ENCODE peak calls at places on chromosome 16, in eight cellular contexts. F, T, C, I, D, V, O and K are unnamed samples.

GRCh38 chr16:11025120-11025531 is 80.8 kb downstream of the CLEC16A start:
- DNase-seq in F (peak; percentile 26), T (no peak), C (no peak), I (no peak), D (no peak), V (no peak), O (no peak), K (peak; percentile 50)

GRCh38 chr16:27240948-27241531 is 27.5 kb downstream of the NSMCE1 start:
- DNase-seq in F (no peak), T (peak; percentile 30), C (no peak), I (no peak), D (no peak), V (no peak), O (no peak), K (no peak)

GRCh38 chr16:69745959-69746358 is 8.8 kb downstream of the NOB1 start:
- DNase-seq in F (no peak), T (no peak), C (no peak), I (no peak), D (no peak), V (no peak), O (no peak), K (no peak)

GRCh38 chr16:46555981-46556380 is 65.2 kb downstream of the SHCBP1 start:
- DNase-seq in F (no peak), T (no peak), C (no peak), I (no peak), D (no peak), V (no peak), O (no peak), K (no peak)

GRCh38 chr16:1543085-1543896 is 9.8 kb downstream of the TMEM204 start:
- DNase-seq in F (no peak), T (peak; percentile 79), C (no peak), I (no peak), D (peak; percentile 61), V (peak; percentile 91), O (no peak), K (peak; percentile 77)

GRCh38 chr16:82062645-82063058 is 27.6 kb downstream of the HSD17B2 start:
- DNase-seq in F (no peak), T (peak; percentile 29), C (no peak), I (no peak), D (no peak), V (no peak), O (no peak), K (no peak)

GRCh38 chr16:11219188-11219587 is 36.8 kb downstream of the SOCS1 start:
- DNase-seq in F (no peak), T (no peak), C (no peak), I (no peak), D (no peak), V (no peak), O (no peak), K (no peak)

GRCh38 chr16:22217890-22218730 is 12.0 kb downstream of the EEF2K start:
- DNase-seq in F (no peak), T (peak; percentile 64), C (peak; percentile 54), I (no peak), D (no peak), V (no peak), O (no peak), K (peak; percentile 89)

GRCh38 chr16:88685156-88686061 is 898 bp downstream of the SNAI3 start:
- DNase-seq in F (peak; percentile 61), T (no peak), C (no peak), I (no peak), D (no peak), V (no peak), O (no peak), K (no peak)

GRCh38 chr16:67447508-67448076 is 16.7 kb downstream of the HSD11B2 start:
- DNase-seq in F (peak; percentile 75), T (peak; percentile 54), C (peak; percentile 70), I (no peak), D (no peak), V (peak; percentile 67), O (no peak), K (peak; percentile 85)

GRCh38 chr16:87579691-87580090 is 22.6 kb upstream of the JPH3 start:
- DNase-seq in F (no peak), T (no peak), C (no peak), I (no peak), D (no peak), V (no peak), O (no peak), K (no peak)

GRCh38 chr16:71311553-71312158 is 22.5 kb upstream of the CMTR2 start:
- DNase-seq in F (peak; percentile 46), T (no peak), C (no peak), I (no peak), D (no peak), V (no peak), O (no peak), K (peak; percentile 34)

GRCh38 chr16:23505942-23506605 is 4.2 kb downstream of the GGA2 start:
- DNase-seq in F (no peak), T (no peak), C (no peak), I (no peak), D (no peak), V (no peak), O (no peak), K (no peak)

GRCh38 chr16:46731691-46732555 is 16.2 kb downstream of the MYLK3 start:
- DNase-seq in F (no peak), T (no peak), C (no peak), I (no peak), D (no peak), V (no peak), O (no peak), K (no peak)

GRCh38 chr16:81444448-81445121 is at the start of gene CMIP:
- DNase-seq in F (peak; percentile 76), T (peak; percentile 79), C (peak; percentile 89), I (peak; percentile 90), D (no peak), V (peak; percentile 89), O (no peak), K (peak; percentile 97)

GRCh38 chr16:82671743-82672142 is 45.0 kb downstream of the CDH13 start:
- DNase-seq in F (no peak), T (no peak), C (no peak), I (no peak), D (no peak), V (no peak), O (no peak), K (no peak)

GRCh38 chr16:70800798-70801480 is at the start of gene VAC14:
- DNase-seq in F (peak; percentile 95), T (peak; percentile 91), C (peak; percentile 97), I (peak; percentile 97), D (peak; percentile 46), V (peak; percentile 90), O (peak; percentile 97), K (peak; percentile 98)

GRCh38 chr16:72986011-72986410 is 61.9 kb downstream of the ZFHX3 start:
- DNase-seq in F (no peak), T (peak; percentile 63), C (no peak), I (no peak), D (no peak), V (no peak), O (peak; percentile 95), K (no peak)

GRCh38 chr16:3866703-3867431 is 13.6 kb downstream of the CREBBP start:
- DNase-seq in F (no peak), T (no peak), C (no peak), I (no peak), D (no peak), V (no peak), O (no peak), K (no peak)

GRCh38 chr16:77556203-77556602 is 121.4 kb upstream of the ADAMTS18 start:
- DNase-seq in F (no peak), T (no peak), C (peak; percentile 59), I (no peak), D (no peak), V (no peak), O (no peak), K (no peak)

GRCh38 chr16:47374629-47375028 is 86.2 kb downstream of the ITFG1 start:
- DNase-seq in F (no peak), T (no peak), C (no peak), I (no peak), D (no peak), V (no peak), O (no peak), K (no peak)

GRCh38 chr16:79598341-79599181 is 2.0 kb downstream of the MAF start:
- DNase-seq in F (peak; percentile 28), T (peak; percentile 71), C (peak; percentile 68), I (peak; percentile 70), D (no peak), V (peak; percentile 54), O (no peak), K (peak; percentile 34)

GRCh38 chr16:73365010-73365409 is 317.1 kb upstream of the ZFHX3 start:
- DNase-seq in F (no peak), T (no peak), C (no peak), I (no peak), D (no peak), V (no peak), O (no peak), K (no peak)

GRCh38 chr16:72068930-72069329 is 5.9 kb downstream of the HPR start:
- DNase-seq in F (no peak), T (no peak), C (no peak), I (no peak), D (no peak), V (no peak), O (no peak), K (no peak)

GRCh38 chr16:66115373-66115772 is 251.1 kb upstream of the CDH5 start:
- DNase-seq in F (no peak), T (no peak), C (no peak), I (no peak), D (no peak), V (no peak), O (no peak), K (no peak)
- TF ChIP-seq CTCF in F (no peak), T (no peak), C (no peak), I (no peak), D (peak; percentile 26), V (no peak), O (no peak), K (no peak)

GRCh38 chr16:85051067-85051709 is 23.6 kb downstream of the KIAA0513 start:
- DNase-seq in F (no peak), T (no peak), C (no peak), I (peak; percentile 17), D (no peak), V (no peak), O (no peak), K (no peak)
- TF ChIP-seq CTCF in F (no peak), T (no peak), C (no peak), I (no peak), D (no peak), V (no peak), O (no peak), K (no peak)

GRCh38 chr16:51374790-51375189 is 223.7 kb upstream of the SALL1 start:
- DNase-seq in F (no peak), T (no peak), C (no peak), I (no peak), D (no peak), V (no peak), O (no peak), K (no peak)

GRCh38 chr16:51374346-51374745 is 223.3 kb upstream of the SALL1 start:
- DNase-seq in F (no peak), T (no peak), C (no peak), I (no peak), D (peak; percentile 73), V (no peak), O (no peak), K (no peak)

GRCh38 chr16:51376080-51376479 is 225.0 kb upstream of the SALL1 start:
- DNase-seq in F (no peak), T (no peak), C (no peak), I (no peak), D (no peak), V (no peak), O (no peak), K (no peak)
- TF ChIP-seq CTCF in F (no peak), T (no peak), C (no peak), I (no peak), D (peak; percentile 32), V (no peak), O (no peak), K (no peak)

GRCh38 chr16:24523569-24523968 is 15.8 kb upstream of the RBBP6 start:
- DNase-seq in F (no peak), T (no peak), C (peak; percentile 56), I (no peak), D (no peak), V (no peak), O (no peak), K (no peak)
- TF ChIP-seq CTCF in F (no peak), T (no peak), C (no peak), I (no peak), D (no peak), V (no peak), O (no peak), K (no peak)